ENCODE peak calls at places on chromosomes 7 and 10, in ten cellular contexts. S is NCI-H774; J is GM13977; G is ELF-1; U is iris pigment epithelial cell; A is NCI-H1417; N is heart left ventricle; H is T-helper 17 cell; Y is ecto neural progenitor cell; B is stimulated activated CD8-positive, alpha-beta memory T cell treated with anti-CD3 and anti-CD28 coated beads, Interleukin-4, amount 100 ng/mL, for 48 hours. I is an unnamed sample.
A peak's percentile ranks its signal among the peaks of the same experiment; 100 is the strongest.

GRCh38 chr10:4243651-4244050 is 458.6 kb upstream of the KLF6 start:
- DNase-seq in S (no peak), J (no peak), G (no peak), U (peak; percentile 99), A (no peak), N (peak; percentile 47), H (no peak), Y (no peak), B (no peak), I (no peak)

GRCh38 chr7:42495251-42495650 is 258.2 kb upstream of the GLI3 start:
- DNase-seq in S (no peak), J (no peak), G (no peak), U (peak; percentile 76), A (no peak), N (no peak), H (no peak), Y (no peak), B (no peak), I (no peak)

GRCh38 chr10:103663802-103664201 is 170.3 kb downstream of the NEURL1 start:
- DNase-seq in S (no peak), J (no peak), G (no peak), U (no peak), A (no peak), N (peak; percentile 82), H (no peak), Y (no peak), B (no peak), I (no peak)

GRCh38 chr10:124420254-124420653 is 1.5 kb upstream of the OAT start:
- DNase-seq in S (no peak), J (no peak), G (no peak), U (no peak), A (no peak), N (no peak), H (no peak), Y (no peak), B (no peak), I (no peak)

GRCh38 chr10:22959292-22959691 is 31.4 kb downstream of the ARMC3 start:
- DNase-seq in S (peak; percentile 50), J (no peak), G (no peak), U (no peak), A (no peak), N (no peak), H (no peak), Y (no peak), B (no peak), I (no peak)

GRCh38 chr10:44300666-44301649 is 83.9 kb downstream of the CXCL12 start:
- DNase-seq in S (peak; percentile 58), J (peak; percentile 57), G (peak; percentile 80), U (peak; percentile 93), A (no peak), N (peak; percentile 67), H (no peak), Y (no peak), B (peak; percentile 28), I (peak; percentile 68)

GRCh38 chr7:56083150-56083785 is 9.5 kb downstream of the PHKG1 start:
- DNase-seq in S (no peak), J (no peak), G (no peak), U (no peak), A (peak; percentile 40), N (peak; percentile 71), H (no peak), Y (no peak), B (no peak), I (no peak)

GRCh38 chr10:100349087-100349486 is 2.1 kb downstream of the SCD start:
- DNase-seq in S (no peak), J (no peak), G (no peak), U (no peak), A (no peak), N (no peak), H (no peak), Y (no peak), B (no peak), I (no peak)

GRCh38 chr7:2043316-2044039 is 189.3 kb downstream of the MAD1L1 start:
- DNase-seq in S (no peak), J (no peak), G (no peak), U (no peak), A (no peak), N (no peak), H (no peak), Y (no peak), B (no peak), I (no peak)

GRCh38 chr7:123979876-123980275 is 53.0 kb downstream of the TMEM229A start:
- DNase-seq in S (no peak), J (no peak), G (no peak), U (peak; percentile 82), A (no peak), N (no peak), H (no peak), Y (no peak), B (no peak), I (no peak)

GRCh38 chr7:95636140-95636539 is 39.8 kb upstream of the PDK4 start:
- DNase-seq in S (no peak), J (no peak), G (no peak), U (peak; percentile 31), A (no peak), N (no peak), H (no peak), Y (no peak), B (no peak), I (no peak)

GRCh38 chr10:106551501-106551900 is 613.0 kb downstream of the SORCS1 start:
- DNase-seq in S (no peak), J (no peak), G (no peak), U (no peak), A (no peak), N (no peak), H (no peak), Y (no peak), B (no peak), I (no peak)

GRCh38 chr7:73850781-73851207 is 8.5 kb upstream of the METTL27 start:
- DNase-seq in S (no peak), J (no peak), G (no peak), U (peak; percentile 99), A (no peak), N (peak; percentile 57), H (no peak), Y (no peak), B (no peak), I (no peak)

GRCh38 chr10:79296431-79296830 is 50.8 kb upstream of the PPIF start:
- DNase-seq in S (no peak), J (no peak), G (no peak), U (no peak), A (no peak), N (no peak), H (no peak), Y (no peak), B (no peak), I (no peak)

GRCh38 chr7:139658919-139659675 is 118.7 kb downstream of the HIPK2 start:
- DNase-seq in S (no peak), J (no peak), G (no peak), U (no peak), A (no peak), N (no peak), H (no peak), Y (no peak), B (no peak), I (no peak)

GRCh38 chr10:15526754-15527153 is 155.7 kb upstream of the FAM171A1 start:
- DNase-seq in S (no peak), J (no peak), G (no peak), U (no peak), A (no peak), N (no peak), H (no peak), Y (no peak), B (no peak), I (no peak)

GRCh38 chr7:92682767-92683539 is 92.8 kb upstream of the FAM133B start:
- DNase-seq in S (no peak), J (no peak), G (no peak), U (peak; percentile 62), A (no peak), N (no peak), H (no peak), Y (no peak), B (no peak), I (no peak)

GRCh38 chr7:28729685-28730084 is 228.4 kb downstream of the TRIL start:
- DNase-seq in S (no peak), J (no peak), G (no peak), U (peak; percentile 27), A (no peak), N (no peak), H (no peak), Y (no peak), B (no peak), I (no peak)

GRCh38 chr7:139889186-139889871 is 60.3 kb downstream of the TBXAS1 start:
- DNase-seq in S (no peak), J (no peak), G (no peak), U (peak; percentile 49), A (no peak), N (no peak), H (no peak), Y (no peak), B (no peak), I (peak; percentile 12)

GRCh38 chr10:110258542-110258941 is 46.2 kb downstream of the SMNDC1 start:
- DNase-seq in S (no peak), J (no peak), G (no peak), U (no peak), A (no peak), N (no peak), H (no peak), Y (no peak), B (no peak), I (no peak)

GRCh38 chr10:58588673-58589265 is 76.1 kb downstream of the BICC1 start:
- DNase-seq in S (no peak), J (no peak), G (peak; percentile 18), U (no peak), A (no peak), N (no peak), H (no peak), Y (peak; percentile 62), B (no peak), I (no peak)

GRCh38 chr7:16564023-16564380 is 37.4 kb downstream of the LRRC72 start:
- DNase-seq in S (no peak), J (no peak), G (no peak), U (no peak), A (no peak), N (no peak), H (no peak), Y (no peak), B (no peak), I (no peak)

GRCh38 chr7:29342761-29343160 is 148.2 kb downstream of the CHN2 start:
- DNase-seq in S (no peak), J (no peak), G (no peak), U (no peak), A (no peak), N (no peak), H (no peak), Y (no peak), B (no peak), I (no peak)

GRCh38 chr7:22586101-22586805 is 86.3 kb upstream of the STEAP1B start:
- DNase-seq in S (no peak), J (no peak), G (no peak), U (no peak), A (no peak), N (no peak), H (no peak), Y (no peak), B (no peak), I (no peak)

GRCh38 chr10:60048146-60048545 is 141.8 kb upstream of the CCDC6 start:
- DNase-seq in S (no peak), J (no peak), G (peak; percentile 85), U (peak; percentile 27), A (peak; percentile 2), N (no peak), H (no peak), Y (peak; percentile 54), B (no peak), I (no peak)

GRCh38 chr7:4871056-4871680 is 9.3 kb upstream of the PAPOLB start:
- DNase-seq in S (no peak), J (no peak), G (no peak), U (no peak), A (no peak), N (no peak), H (no peak), Y (no peak), B (no peak), I (no peak)

GRCh38 chr7:57364933-57365710 is 84.9 kb upstream of the ZNF716 start:
- DNase-seq in S (no peak), J (no peak), G (no peak), U (no peak), A (no peak), N (no peak), H (no peak), Y (no peak), B (no peak), I (no peak)

GRCh38 chr7:131111081-131111576 is 216.5 kb upstream of the MKLN1 start:
- DNase-seq in S (peak; percentile 55), J (peak; percentile 49), G (peak; percentile 9), U (peak; percentile 96), A (no peak), N (no peak), H (no peak), Y (no peak), B (no peak), I (no peak)

I was measured in esophagus muscularis mucosa.